ENCODE peak calls at places on chromosomes 4 and X, in six cellular contexts. O is heart left ventricle; S is HCEC 1CT; W is naive B cell; E is activated CD4-positive, alpha-beta memory T cell treated with anti-CD3 and anti-CD28 coated beads for 36 hours; D is naive thymus-derived CD4-positive, alpha-beta T cell. M is an unnamed sample.

GRCh38 chr4:59553739-59554126 is 1646.4 kb upstream of the ADGRL3 start:
- DNase-seq in W (no peak), O (no peak), D (no peak), E (no peak), S (no peak), M (no peak)

GRCh38 chr4:103002551-103002950 is 17.0 kb downstream of the SLC9B1 start:
- DNase-seq in E (no peak), D (no peak), W (no peak), S (no peak), O (no peak), M (no peak)

GRCh38 chr4:184815046-184815877 is 10.5 kb downstream of the ACSL1 start:
- DNase-seq in S (no peak), O (peak), D (no peak), E (no peak), W (no peak), M (peak)

GRCh38 chr4:149095798-149096197 is 653.6 kb upstream of the NR3C2 start:
- DNase-seq in E (no peak), S (no peak), D (no peak), O (no peak), W (no peak), M (no peak)

GRCh38 chr4:39255266-39255665 is 72.9 kb downstream of the WDR19 start:
- DNase-seq in W (no peak), D (no peak), O (no peak), S (peak), E (no peak), M (no peak)

GRCh38 chr4:78481180-78481579 is 70.4 kb upstream of the ANXA3 start:
- DNase-seq in W (no peak), E (no peak), D (no peak), S (peak), O (no peak), M (no peak)

GRCh38 chrX:39903343-39903742 is 194.4 kb downstream of the BCOR start:
- DNase-seq in W (no peak), D (no peak), S (peak), O (no peak), E (no peak), M (no peak)

GRCh38 chr4:72564184-72564583 is 4.8 kb downstream of the ADAMTS3 start:
- DNase-seq in S (peak), E (no peak), O (no peak), D (no peak), W (no peak), M (no peak)

GRCh38 chr4:127732623-127733199 is 2.5 kb downstream of the SLC25A31 start:
- DNase-seq in D (no peak), O (no peak), S (peak), E (no peak), W (no peak), M (no peak)

GRCh38 chr4:112927544-112927943 is 121.9 kb upstream of the ANK2 start:
- DNase-seq in W (no peak), D (no peak), O (no peak), E (no peak), S (no peak), M (no peak)

GRCh38 chr4:94571301-94571700 is 119.6 kb downstream of the PDLIM5 start:
- DNase-seq in D (no peak), S (no peak), O (no peak), W (no peak), E (no peak), M (no peak)

GRCh38 chr4:38894340-38894982 is 26.9 kb downstream of the FAM114A1 start:
- DNase-seq in W (no peak), O (no peak), D (no peak), E (no peak), S (no peak), M (no peak)

GRCh38 chr4:84401669-84402068 is 97.4 kb downstream of the NKX6-1 start:
- DNase-seq in S (no peak), E (no peak), O (no peak), W (no peak), D (no peak), M (no peak)

GRCh38 chr4:166324321-166324720 is 451.3 kb downstream of the TLL1 start:
- DNase-seq in E (no peak), D (no peak), W (no peak), O (no peak), S (no peak), M (no peak)

GRCh38 chr4:151226004-151226932 is 50.7 kb upstream of the PRSS48 start:
- DNase-seq in E (no peak), W (no peak), S (peak), O (no peak), D (no peak), M (no peak)

GRCh38 chr4:12137556-12137955 is 708.9 kb upstream of the HS3ST1 start:
- DNase-seq in O (no peak), S (no peak), D (no peak), E (no peak), W (no peak), M (no peak)

GRCh38 chr4:188822698-188823097 is 683.5 kb downstream of the TRIML1 start:
- DNase-seq in W (no peak), O (no peak), E (no peak), D (no peak), S (no peak), M (no peak)

GRCh38 chr4:3308691-3309090 is 15.9 kb downstream of the RGS12 start:
- DNase-seq in D (no peak), E (no peak), W (no peak), O (no peak), S (no peak), M (no peak)

GRCh38 chr4:610411-611261 is 14.7 kb upstream of the PDE6B start:
- DNase-seq in W (no peak), O (no peak), S (peak), D (no peak), E (no peak), M (peak)

M was measured in left ventricle myocardium inferior.